ENCODE peak calls at places on chromosomes 16 and 17, in four cellular contexts. Z is AG04449, K is dorsolateral prefrontal cortex, C is pancreas. H is an unnamed sample.

GRCh38 chr16:17633146-17633966 is 162.6 kb upstream of the XYLT1 start:
- DNase-seq in Z (no peak), K (no peak), C (no peak), H (no peak)

GRCh38 chr16:11824362-11824761 is 27.0 kb downstream of the RSL1D1 start:
- DNase-seq in Z (no peak), K (no peak), C (no peak), H (peak)

GRCh38 chr17:64202683-64203430 is 60.2 kb downstream of the TEX2 start:
- DNase-seq in Z (no peak), K (peak), C (no peak), H (no peak)

GRCh38 chr16:57061084-57061905 is 31.1 kb upstream of the CPNE2 start:
- DNase-seq in Z (no peak), K (no peak), C (peak), H (peak)

GRCh38 chr17:70040336-70040735 is 34.7 kb upstream of the KCNJ16 start:
- DNase-seq in Z (no peak), K (no peak), C (no peak), H (no peak)

GRCh38 chr17:45437461-45438283 is 5.0 kb upstream of the ARHGAP27 start:
- DNase-seq in Z (no peak), K (no peak), C (no peak), H (no peak)

GRCh38 chr17:45836047-45837044 is 8.3 kb upstream of the SPPL2C start:
- DNase-seq in Z (no peak), K (no peak), C (peak), H (no peak)

GRCh38 chr17:3890893-3891219 is 2.0 kb downstream of the CAMKK1 start:
- DNase-seq in Z (no peak), K (no peak), C (no peak), H (no peak)

GRCh38 chr16:81997738-81998137 is 13.5 kb downstream of the SDR42E1 start:
- DNase-seq in Z (no peak), K (no peak), C (no peak), H (no peak)

GRCh38 chr16:70470927-70471341 is 16.5 kb downstream of the FCSK start:
- DNase-seq in Z (no peak), K (no peak), C (peak), H (peak)

GRCh38 chr16:70474320-70475053 is 20.1 kb downstream of the FCSK start:
- DNase-seq in Z (no peak), K (no peak), C (peak), H (no peak)

GRCh38 chr16:70475054-70475871 is 20.9 kb downstream of the FCSK start:
- DNase-seq in Z (no peak), K (no peak), C (peak), H (peak)

GRCh38 chr16:70472786-70473433 is 18.5 kb downstream of the FCSK start:
- DNase-seq in Z (no peak), K (no peak), C (peak), H (no peak)

GRCh38 chr16:70473446-70474319 is 19.3 kb downstream of the FCSK start:
- DNase-seq in Z (no peak), K (no peak), C (peak), H (peak)
- TF ChIP-seq CTCF in Z (no peak), K (no peak), C (no peak), H (no peak)

GRCh38 chr16:25747160-25747758 is 55.5 kb downstream of the HS3ST4 start:
- DNase-seq in Z (no peak), K (no peak), C (no peak), H (no peak)

GRCh38 chr16:25751230-25751629 is 59.5 kb downstream of the HS3ST4 start:
- DNase-seq in Z (no peak), K (no peak), C (no peak), H (no peak)

GRCh38 chr16:25748099-25748654 is 56.4 kb downstream of the HS3ST4 start:
- DNase-seq in Z (no peak), K (no peak), C (no peak), H (no peak)

GRCh38 chr16:25750489-25750888 is 58.7 kb downstream of the HS3ST4 start:
- DNase-seq in Z (no peak), K (no peak), C (no peak), H (no peak)
- H3K4me3 ChIP-seq in Z (no peak), K (no peak), C (no peak), H (no peak)

GRCh38 chr16:48124266-48124665 is 31.5 kb downstream of the ABCC12 start:
- DNase-seq in Z (no peak), K (no peak), C (no peak), H (no peak)

GRCh38 chr16:48129926-48130325 is 25.9 kb downstream of the ABCC12 start:
- DNase-seq in Z (no peak), K (no peak), C (no peak), H (no peak)

GRCh38 chr16:48128769-48129168 is 27.0 kb downstream of the ABCC12 start:
- DNase-seq in Z (no peak), K (no peak), C (no peak), H (no peak)

GRCh38 chr16:48125888-48126287 is 29.9 kb downstream of the ABCC12 start:
- DNase-seq in Z (no peak), K (no peak), C (no peak), H (no peak)

DNA sequence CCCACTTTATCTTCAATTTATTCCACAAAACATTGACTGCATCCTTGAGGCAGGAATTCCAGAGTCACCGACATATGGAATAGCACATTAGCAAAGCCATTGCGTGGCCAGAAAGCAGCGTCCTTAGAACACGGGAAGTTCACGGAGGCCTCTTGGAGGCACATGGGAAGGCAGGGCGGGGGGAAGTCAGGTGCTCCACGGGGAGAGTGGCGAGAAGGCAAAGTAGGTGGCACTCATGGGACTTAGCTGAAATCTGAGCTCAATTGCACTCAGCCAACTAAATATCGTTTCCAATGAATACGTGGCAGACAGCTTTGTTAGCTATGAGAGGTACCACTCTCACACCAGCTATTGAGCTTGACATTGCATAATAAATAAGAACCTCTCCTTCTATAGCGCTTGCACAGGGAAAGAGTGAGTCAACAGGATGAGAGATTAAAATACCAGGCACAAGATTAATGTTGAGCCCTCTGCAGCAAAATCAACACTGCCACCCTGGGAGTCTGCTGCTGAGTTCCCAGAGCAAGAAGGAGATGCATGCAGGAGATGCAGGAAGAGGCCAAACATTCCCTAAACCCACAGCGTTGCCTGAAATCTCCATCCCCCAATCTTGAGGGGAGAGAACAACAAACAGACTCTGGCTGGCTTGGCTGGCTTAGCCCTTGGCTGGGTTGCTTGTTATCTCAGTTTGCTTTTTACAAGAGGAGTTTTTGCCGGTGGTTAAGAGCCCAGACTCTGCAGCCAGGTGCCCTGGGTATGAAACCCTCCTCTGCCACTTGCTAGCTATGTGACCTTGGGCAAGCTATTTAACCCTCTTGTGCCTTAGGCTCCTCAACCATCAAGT is 28.8 kb downstream of the ABCC12 start:
- DNase-seq in Z (peak), K (no peak), C (no peak), H (no peak)
- TF ChIP-seq CTCF in Z (no peak), K (no peak), C (no peak), H (no peak)

GRCh38 chr17:179066-179432 is 2.4 kb downstream of the DOC2B start:
- DNase-seq in Z (no peak), K (no peak), C (no peak), H (peak)
- H3K4me3 ChIP-seq in Z (no peak), K (no peak), C (no peak), H (peak)

GRCh38 chr16:29819506-29819905 is 756 bp upstream of the MVP start:
- DNase-seq in Z (no peak), K (no peak), C (peak), H (no peak)
- TF ChIP-seq CTCF in Z (no peak), K (no peak), C (no peak), H (no peak)

GRCh38 chr17:82748756-82749155 is 3.1 kb upstream of the TBCD start:
- DNase-seq in Z (no peak), K (no peak), C (peak), H (no peak)
- H3K4me3 ChIP-seq in Z (no peak), K (no peak), C (no peak), H (no peak)

DNA sequence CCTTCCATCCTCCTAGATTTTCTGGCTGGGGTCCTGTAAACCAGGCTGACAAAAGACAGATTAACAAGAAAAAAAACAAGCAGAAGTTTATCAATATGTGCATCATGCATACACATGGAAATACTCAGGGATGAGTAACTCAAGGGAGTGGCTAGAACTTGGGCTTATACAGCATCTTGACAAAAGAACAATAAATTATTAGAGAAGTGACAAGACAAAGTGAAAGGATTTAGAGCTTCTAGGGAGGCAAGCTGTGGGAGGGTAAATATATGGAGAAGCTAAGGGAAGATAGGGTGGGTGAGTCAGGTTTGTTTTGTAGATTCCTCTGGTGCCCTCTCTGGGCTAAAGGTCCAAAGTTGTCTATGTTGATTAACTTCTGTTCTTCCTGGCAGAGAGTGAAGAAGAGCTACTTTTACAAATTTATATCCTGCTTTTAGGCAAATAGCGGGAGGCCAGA is 48.0 kb upstream of the NDRG4 start:
- DNase-seq in Z (no peak), K (no peak), C (no peak), H (no peak)
- TF ChIP-seq CTCF in Z (no peak), K (no peak), C (no peak), H (no peak)

GRCh38 chr17:59631221-59631720 is 11.6 kb downstream of the CLTC start:
- DNase-seq in Z (no peak), K (no peak), C (no peak), H (no peak)

GRCh38 chr17:59627770-59628171 is 8.1 kb downstream of the CLTC start:
- DNase-seq in Z (no peak), K (no peak), C (no peak), H (no peak)

GRCh38 chr17:59623151-59623550 is 3.5 kb downstream of the CLTC start:
- DNase-seq in Z (no peak), K (no peak), C (no peak), H (no peak)

GRCh38 chr17:59626756-59627155 is 7.1 kb downstream of the CLTC start:
- DNase-seq in Z (no peak), K (no peak), C (no peak), H (no peak)

GRCh38 chr17:59627269-59627668 is 7.6 kb downstream of the CLTC start:
- DNase-seq in Z (no peak), K (no peak), C (no peak), H (no peak)
- H3K4me3 ChIP-seq in Z (no peak), K (no peak), C (no peak), H (no peak)

DNA sequence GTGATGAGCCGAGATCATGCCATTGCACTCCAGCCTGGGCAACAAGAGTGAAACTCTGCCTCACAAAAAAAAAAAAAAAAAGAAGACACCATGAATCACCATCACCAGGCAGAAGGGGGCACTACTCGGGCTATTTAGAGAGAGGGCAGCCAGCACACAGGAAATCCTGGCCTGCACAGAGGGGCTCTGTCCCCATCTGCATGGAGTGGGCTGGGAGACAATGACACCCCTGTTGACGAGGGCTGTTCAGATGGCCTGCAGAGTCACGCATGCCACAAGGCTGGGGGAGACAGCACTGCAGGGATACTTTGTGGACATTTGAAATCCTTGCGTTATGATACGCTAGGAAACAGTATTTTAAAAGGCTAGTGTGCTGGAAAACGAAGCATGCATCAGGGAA is 48.3 kb downstream of the CUEDC1 start:
- DNase-seq in Z (no peak), K (peak), C (no peak), H (no peak)
- TF ChIP-seq CTCF in Z (no peak), K (peak), C (no peak), H (no peak)

DNA sequence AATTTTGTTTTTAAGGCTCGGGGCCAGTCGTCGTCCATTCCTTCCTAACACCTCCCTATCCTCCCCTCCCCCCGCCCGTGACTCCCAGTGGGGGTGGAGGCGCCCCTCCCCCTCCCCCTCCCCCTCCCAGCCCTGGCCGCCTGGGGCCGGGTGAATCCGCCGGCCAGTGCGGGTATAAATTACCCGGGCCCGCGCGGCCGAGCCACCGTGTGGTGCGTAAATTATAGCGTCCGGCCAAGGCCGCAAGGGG is 2.0 kb upstream of the GSE1 start:
- DNase-seq in Z (no peak), K (no peak), C (no peak), H (no peak)
- H3K4me3 ChIP-seq in Z (peak), K (peak), C (peak), H (peak)

H was measured in heart left ventricle.